ENCODE peak calls at places on chromosomes 6 and 20, in four cellular contexts. T is GDM1, V is foreskin fibroblast, J is amniotic stem cell. D is an unnamed sample.

GRCh38 chr20:62652051-62652893 is 10.0 kb downstream of the SLCO4A1 start:
- DNase-seq in T (no peak), V (peak), J (peak), D (no peak)

GRCh38 chr6:133964052-133964451 is 11.0 kb downstream of the TBPL1 start:
- DNase-seq in T (no peak), V (peak), J (no peak), D (no peak)

GRCh38 chr20:57250607-57251343 is 15.7 kb downstream of the BMP7 start:
- DNase-seq in T (no peak), V (no peak), J (no peak), D (no peak)

GRCh38 chr6:148440877-148441453 is 98.3 kb downstream of the SASH1 start:
- DNase-seq in T (no peak), V (peak), J (peak), D (no peak)

GRCh38 chr6:109202409-109203264 is 107.3 kb downstream of the CEP57L1 start:
- DNase-seq in T (no peak), V (no peak), J (no peak), D (no peak)

GRCh38 chr6:168099201-168100010 is 20.4 kb upstream of the FRMD1 start:
- DNase-seq in T (no peak), V (no peak), J (no peak), D (no peak)

GRCh38 chr20:51563597-51564332 is 21.2 kb upstream of the NFATC2 start:
- DNase-seq in T (no peak), V (peak), J (peak), D (no peak)

GRCh38 chr20:21104466-21104761 is 1.7 kb downstream of the LINC00237 start:
- DNase-seq in T (no peak), V (no peak), J (no peak), D (no peak)

GRCh38 chr20:59456342-59457132 is 147.8 kb upstream of the PHACTR3 start:
- DNase-seq in T (no peak), V (no peak), J (no peak), D (no peak)

GRCh38 chr6:151240036-151240685 is 394 bp downstream of the AKAP12 start:
- DNase-seq in T (no peak), V (peak), J (peak), D (no peak)

GRCh38 chr6:164283574-164283973 is 869.1 kb downstream of the QKI start:
- DNase-seq in T (no peak), V (no peak), J (no peak), D (no peak)

GRCh38 chr20:48880936-48881657 is 40.4 kb upstream of the ARFGEF2 start:
- DNase-seq in T (no peak), V (no peak), J (no peak), D (no peak)

GRCh38 chr20:38790210-38791053 is 15.1 kb upstream of the PPP1R16B start:
- DNase-seq in T (peak), V (peak), J (no peak), D (no peak)

GRCh38 chr6:12605888-12606345 is 110.7 kb upstream of the PHACTR1 start:
- DNase-seq in T (peak), V (peak), J (peak), D (peak)

GRCh38 chr6:25462235-25462897 is 183.2 kb downstream of the CARMIL1 start:
- DNase-seq in T (no peak), V (no peak), J (no peak), D (no peak)

GRCh38 chr6:95249661-95250060 is 327.7 kb upstream of the MANEA start:
- DNase-seq in T (no peak), V (no peak), J (no peak), D (no peak)

GRCh38 chr6:3418521-3419060 is 38.3 kb downstream of the SLC22A23 start:
- DNase-seq in T (no peak), V (no peak), J (no peak), D (no peak)

GRCh38 chr6:142850653-142851434 is 94.1 kb downstream of the HIVEP2 start:
- DNase-seq in T (no peak), V (peak), J (no peak), D (no peak)

D was measured in CMK.